ENCODE peak calls at places on chromosomes 12 and 14, in nine cellular contexts. One of them, this sample, is unnamed.

GRCh38 chr14:101334656-101335055 is 226.6 kb upstream of the DIO3 start:
- DNase-seq in mucosa of gallbladder: no peak
- DNase-seq in NCI-H1694: no peak
- DNase-seq in cardiac muscle cell: no peak
- DNase-seq in NCI-H774: no peak
- DNase-seq in HEK293T: no peak
- DNase-seq in glomerular endothelial cell: no peak
- DNase-seq in AG09319: no peak
- DNase-seq in HCT116: no peak
- DNase-seq in this sample: no peak

GRCh38 chr12:51361419-51362016 is 15.0 kb upstream of the CELA1 start:
- DNase-seq in NCI-H774: no peak
- DNase-seq in HEK293T: no peak
- DNase-seq in mucosa of gallbladder: no peak
- DNase-seq in cardiac muscle cell: no peak
- DNase-seq in AG09319: no peak
- DNase-seq in glomerular endothelial cell: no peak
- DNase-seq in NCI-H1694: no peak
- DNase-seq in HCT116: no peak
- DNase-seq in this sample: no peak

GRCh38 chr12:121443193-121443829 is 43.4 kb downstream of the RNF34 start:
- DNase-seq in HEK293T: peak
- DNase-seq in NCI-H774: peak
- DNase-seq in HCT116: peak
- DNase-seq in NCI-H1694: peak
- DNase-seq in mucosa of gallbladder: peak
- DNase-seq in AG09319: peak
- DNase-seq in glomerular endothelial cell: no peak
- DNase-seq in cardiac muscle cell: peak
- DNase-seq in this sample: peak

GRCh38 chr12:116528498-116528897 is 30.7 kb upstream of the MAP1LC3B2 start:
- DNase-seq in NCI-H774: no peak
- DNase-seq in HCT116: no peak
- DNase-seq in HEK293T: no peak
- DNase-seq in mucosa of gallbladder: no peak
- DNase-seq in NCI-H1694: no peak
- DNase-seq in glomerular endothelial cell: no peak
- DNase-seq in AG09319: no peak
- DNase-seq in cardiac muscle cell: no peak
- DNase-seq in this sample: no peak

GRCh38 chr14:100540141-100540925 is 46.9 kb downstream of the BEGAIN start:
- DNase-seq in mucosa of gallbladder: no peak
- DNase-seq in cardiac muscle cell: peak
- DNase-seq in HCT116: no peak
- DNase-seq in NCI-H774: no peak
- DNase-seq in NCI-H1694: no peak
- DNase-seq in HEK293T: peak
- DNase-seq in AG09319: no peak
- DNase-seq in glomerular endothelial cell: no peak
- DNase-seq in this sample: no peak

GRCh38 chr14:39873793-39874192 is 441.6 kb upstream of the FBXO33 start:
- DNase-seq in cardiac muscle cell: no peak
- DNase-seq in HCT116: no peak
- DNase-seq in HEK293T: no peak
- DNase-seq in NCI-H774: no peak
- DNase-seq in AG09319: no peak
- DNase-seq in glomerular endothelial cell: no peak
- DNase-seq in NCI-H1694: no peak
- DNase-seq in mucosa of gallbladder: no peak
- DNase-seq in this sample: no peak

GRCh38 chr12:121538699-121539061 is 42.1 kb downstream of the KDM2B start:
- DNase-seq in AG09319: no peak
- DNase-seq in glomerular endothelial cell: no peak
- DNase-seq in NCI-H1694: no peak
- DNase-seq in HEK293T: peak
- DNase-seq in HCT116: peak
- DNase-seq in cardiac muscle cell: no peak
- DNase-seq in NCI-H774: peak
- DNase-seq in mucosa of gallbladder: no peak
- DNase-seq in this sample: peak

GRCh38 chr14:71754422-71755095 is 177.7 kb upstream of the RGS6 start:
- DNase-seq in glomerular endothelial cell: no peak
- DNase-seq in AG09319: no peak
- DNase-seq in NCI-H774: no peak
- DNase-seq in NCI-H1694: no peak
- DNase-seq in mucosa of gallbladder: no peak
- DNase-seq in HEK293T: no peak
- DNase-seq in cardiac muscle cell: no peak
- DNase-seq in HCT116: peak
- DNase-seq in this sample: no peak

GRCh38 chr14:53525608-53526007 is 372.5 kb upstream of the DDHD1 start:
- DNase-seq in mucosa of gallbladder: no peak
- DNase-seq in cardiac muscle cell: no peak
- DNase-seq in HCT116: no peak
- DNase-seq in NCI-H1694: no peak
- DNase-seq in HEK293T: no peak
- DNase-seq in AG09319: no peak
- DNase-seq in glomerular endothelial cell: no peak
- DNase-seq in NCI-H774: no peak
- DNase-seq in this sample: no peak

GRCh38 chr12:111783046-111783445 is 16.3 kb downstream of the ALDH2 start:
- DNase-seq in mucosa of gallbladder: no peak
- DNase-seq in NCI-H774: no peak
- DNase-seq in AG09319: no peak
- DNase-seq in cardiac muscle cell: no peak
- DNase-seq in HEK293T: no peak
- DNase-seq in HCT116: no peak
- DNase-seq in glomerular endothelial cell: no peak
- DNase-seq in NCI-H1694: no peak
- DNase-seq in this sample: no peak

GRCh38 chr12:66417217-66417616 is 114.9 kb downstream of the HELB start:
- DNase-seq in glomerular endothelial cell: no peak
- DNase-seq in AG09319: no peak
- DNase-seq in mucosa of gallbladder: no peak
- DNase-seq in HCT116: no peak
- DNase-seq in cardiac muscle cell: no peak
- DNase-seq in NCI-H1694: no peak
- DNase-seq in NCI-H774: no peak
- DNase-seq in HEK293T: no peak
- DNase-seq in this sample: no peak

GRCh38 chr14:74551001-74551400 is 57.4 kb downstream of the ISCA2 start:
- DNase-seq in NCI-H1694: no peak
- DNase-seq in HCT116: no peak
- DNase-seq in NCI-H774: no peak
- DNase-seq in glomerular endothelial cell: no peak
- DNase-seq in cardiac muscle cell: no peak
- DNase-seq in AG09319: no peak
- DNase-seq in HEK293T: no peak
- DNase-seq in mucosa of gallbladder: no peak
- DNase-seq in this sample: no peak

GRCh38 chr12:50110762-50111416 is 1.1 kb upstream of the COX14 start:
- DNase-seq in cardiac muscle cell: peak
- DNase-seq in NCI-H774: peak
- DNase-seq in HCT116: no peak
- DNase-seq in NCI-H1694: no peak
- DNase-seq in HEK293T: no peak
- DNase-seq in AG09319: no peak
- DNase-seq in mucosa of gallbladder: peak
- DNase-seq in glomerular endothelial cell: no peak
- DNase-seq in this sample: peak

GRCh38 chr14:94021001-94021400 is 5.1 kb upstream of the OTUB2 start:
- DNase-seq in AG09319: no peak
- DNase-seq in mucosa of gallbladder: no peak
- DNase-seq in NCI-H774: no peak
- DNase-seq in HEK293T: no peak
- DNase-seq in HCT116: no peak
- DNase-seq in NCI-H1694: no peak
- DNase-seq in glomerular endothelial cell: no peak
- DNase-seq in cardiac muscle cell: no peak
- DNase-seq in this sample: no peak

GRCh38 chr14:34782031-34782430 is 67.6 kb upstream of the CFL2 start:
- DNase-seq in mucosa of gallbladder: no peak
- DNase-seq in NCI-H1694: no peak
- DNase-seq in NCI-H774: no peak
- DNase-seq in AG09319: no peak
- DNase-seq in HCT116: no peak
- DNase-seq in HEK293T: no peak
- DNase-seq in cardiac muscle cell: no peak
- DNase-seq in glomerular endothelial cell: no peak
- DNase-seq in this sample: no peak

GRCh38 chr12:49631336-49631907 is 8.1 kb downstream of the PRPF40B start:
- DNase-seq in cardiac muscle cell: no peak
- DNase-seq in NCI-H1694: no peak
- DNase-seq in glomerular endothelial cell: no peak
- DNase-seq in AG09319: no peak
- DNase-seq in mucosa of gallbladder: no peak
- DNase-seq in NCI-H774: no peak
- DNase-seq in HEK293T: no peak
- DNase-seq in HCT116: no peak
- DNase-seq in this sample: no peak

GRCh38 chr14:90429764-90430163 is 32.9 kb downstream of the CALM1 start:
- DNase-seq in cardiac muscle cell: no peak
- DNase-seq in AG09319: no peak
- DNase-seq in mucosa of gallbladder: no peak
- DNase-seq in NCI-H774: no peak
- DNase-seq in glomerular endothelial cell: no peak
- DNase-seq in HCT116: no peak
- DNase-seq in NCI-H1694: peak
- DNase-seq in HEK293T: no peak
- DNase-seq in this sample: no peak

GRCh38 chr12:65634626-65635331 is 189.5 kb upstream of the HMGA2 start:
- DNase-seq in NCI-H1694: no peak
- DNase-seq in NCI-H774: no peak
- DNase-seq in cardiac muscle cell: no peak
- DNase-seq in glomerular endothelial cell: no peak
- DNase-seq in AG09319: no peak
- DNase-seq in HCT116: no peak
- DNase-seq in HEK293T: no peak
- DNase-seq in mucosa of gallbladder: no peak
- DNase-seq in this sample: peak

GRCh38 chr14:68749487-68750475 is 43.1 kb downstream of the ZFP36L1 start:
- DNase-seq in HEK293T: no peak
- DNase-seq in NCI-H774: no peak
- DNase-seq in cardiac muscle cell: peak
- DNase-seq in NCI-H1694: no peak
- DNase-seq in mucosa of gallbladder: no peak
- DNase-seq in glomerular endothelial cell: no peak
- DNase-seq in AG09319: no peak
- DNase-seq in HCT116: no peak
- DNase-seq in this sample: peak

GRCh38 chr14:50600849-50601248 is 40.9 kb downstream of the ATL1 start:
- DNase-seq in HEK293T: no peak
- DNase-seq in NCI-H1694: no peak
- DNase-seq in mucosa of gallbladder: no peak
- DNase-seq in AG09319: no peak
- DNase-seq in HCT116: no peak
- DNase-seq in NCI-H774: no peak
- DNase-seq in glomerular endothelial cell: no peak
- DNase-seq in cardiac muscle cell: peak
- DNase-seq in this sample: peak

GRCh38 chr14:63492391-63492790 is 50.8 kb downstream of the PPP2R5E start:
- DNase-seq in cardiac muscle cell: no peak
- DNase-seq in mucosa of gallbladder: no peak
- DNase-seq in glomerular endothelial cell: no peak
- DNase-seq in HEK293T: no peak
- DNase-seq in HCT116: no peak
- DNase-seq in NCI-H774: no peak
- DNase-seq in NCI-H1694: no peak
- DNase-seq in AG09319: peak
- DNase-seq in this sample: peak

GRCh38 chr14:54478621-54479215 is 10.1 kb downstream of the GMFB start:
- DNase-seq in glomerular endothelial cell: no peak
- DNase-seq in HCT116: no peak
- DNase-seq in NCI-H774: no peak
- DNase-seq in mucosa of gallbladder: no peak
- DNase-seq in NCI-H1694: no peak
- DNase-seq in cardiac muscle cell: peak
- DNase-seq in HEK293T: no peak
- DNase-seq in AG09319: no peak
- DNase-seq in this sample: no peak

GRCh38 chr14:21525995-21526671 is at the start of gene SALL2:
- DNase-seq in NCI-H1694: peak
- DNase-seq in HCT116: no peak
- DNase-seq in AG09319: peak
- DNase-seq in cardiac muscle cell: peak
- DNase-seq in mucosa of gallbladder: peak
- DNase-seq in HEK293T: peak
- DNase-seq in glomerular endothelial cell: no peak
- DNase-seq in NCI-H774: peak
- DNase-seq in this sample: peak

GRCh38 chr12:30021046-30021833 is 237.5 kb upstream of the TMTC1 start:
- DNase-seq in mucosa of gallbladder: no peak
- DNase-seq in NCI-H1694: no peak
- DNase-seq in AG09319: no peak
- DNase-seq in glomerular endothelial cell: no peak
- DNase-seq in NCI-H774: no peak
- DNase-seq in cardiac muscle cell: no peak
- DNase-seq in HEK293T: no peak
- DNase-seq in HCT116: no peak
- DNase-seq in this sample: peak

GRCh38 chr14:49893309-49894213 is 679 bp downstream of the ARF6 start:
- DNase-seq in NCI-H774: no peak
- DNase-seq in NCI-H1694: no peak
- DNase-seq in HCT116: no peak
- DNase-seq in AG09319: peak
- DNase-seq in mucosa of gallbladder: peak
- DNase-seq in cardiac muscle cell: peak
- DNase-seq in HEK293T: peak
- DNase-seq in glomerular endothelial cell: no peak
- DNase-seq in this sample: peak